ENCODE peak calls at places on chromosomes 12 and 14, in ten cellular contexts. One of them, this sample, is unnamed. For H3K36me3 and H3K27me3, the result is how much of the 10 kb centered on the place peaks cover.

GRCh38 chr14:94632305-94632590 is 20.1 kb downstream of the SERPINA3 start:
- DNase-seq in CD4-positive, CD25-positive, alpha-beta regulatory T cell: no peak
- DNase-seq in suprapubic skin: peak
- DNase-seq in CD4-positive, alpha-beta memory T cell: no peak
- DNase-seq in spleen: no peak
- DNase-seq in endothelial cell of umbilical vein: no peak
- DNase-seq in ovary: no peak
- DNase-seq in IMR-90: no peak
- DNase-seq in Caco-2: no peak
- DNase-seq in heart left ventricle: no peak
- DNase-seq in this sample: no peak

GRCh38 chr14:90795744-90796143 is 20.5 kb downstream of the TTC7B start:
- DNase-seq in Caco-2: no peak
- DNase-seq in IMR-90: peak
- DNase-seq in CD4-positive, alpha-beta memory T cell: no peak
- DNase-seq in suprapubic skin: no peak
- DNase-seq in spleen: no peak
- DNase-seq in ovary: no peak
- DNase-seq in heart left ventricle: no peak
- DNase-seq in CD4-positive, CD25-positive, alpha-beta regulatory T cell: no peak
- DNase-seq in endothelial cell of umbilical vein: peak
- DNase-seq in this sample: peak

GRCh38 chr12:4274960-4275868 is 1.7 kb downstream of the CCND2 start:
- DNase-seq in suprapubic skin: no peak
- DNase-seq in endothelial cell of umbilical vein: no peak
- DNase-seq in Caco-2: no peak
- DNase-seq in IMR-90: peak
- DNase-seq in ovary: no peak
- DNase-seq in CD4-positive, alpha-beta memory T cell: no peak
- DNase-seq in heart left ventricle: no peak
- DNase-seq in CD4-positive, CD25-positive, alpha-beta regulatory T cell: peak
- DNase-seq in spleen: peak
- DNase-seq in this sample: peak

GRCh38 chr12:51028126-51028810 is 2.1 kb upstream of the SLC11A2 start:
- DNase-seq in CD4-positive, alpha-beta memory T cell: no peak
- DNase-seq in CD4-positive, CD25-positive, alpha-beta regulatory T cell: peak
- DNase-seq in ovary: no peak
- DNase-seq in spleen: no peak
- DNase-seq in Caco-2: peak
- DNase-seq in IMR-90: peak
- DNase-seq in endothelial cell of umbilical vein: peak
- DNase-seq in suprapubic skin: no peak
- DNase-seq in heart left ventricle: no peak
- DNase-seq in this sample: peak

GRCh38 chr12:110813298-110813697 is 33.5 kb upstream of the CCDC63 start:
- DNase-seq in spleen: no peak
- DNase-seq in CD4-positive, alpha-beta memory T cell: no peak
- DNase-seq in suprapubic skin: no peak
- DNase-seq in ovary: no peak
- DNase-seq in Caco-2: no peak
- DNase-seq in endothelial cell of umbilical vein: no peak
- DNase-seq in CD4-positive, CD25-positive, alpha-beta regulatory T cell: no peak
- DNase-seq in heart left ventricle: no peak
- DNase-seq in IMR-90: no peak
- DNase-seq in this sample: no peak

GRCh38 chr14:34722723-34723545 is 8.5 kb upstream of the CFL2 start:
- DNase-seq in suprapubic skin: no peak
- DNase-seq in spleen: no peak
- DNase-seq in heart left ventricle: peak
- DNase-seq in CD4-positive, alpha-beta memory T cell: no peak
- DNase-seq in CD4-positive, CD25-positive, alpha-beta regulatory T cell: peak
- DNase-seq in endothelial cell of umbilical vein: peak
- DNase-seq in Caco-2: peak
- DNase-seq in ovary: peak
- DNase-seq in IMR-90: peak
- DNase-seq in this sample: peak

GRCh38 chr12:95820096-95820703 is 29.6 kb upstream of the NTN4 start:
- DNase-seq in endothelial cell of umbilical vein: peak
- DNase-seq in Caco-2: peak
- DNase-seq in suprapubic skin: no peak
- DNase-seq in ovary: no peak
- DNase-seq in IMR-90: peak
- DNase-seq in CD4-positive, CD25-positive, alpha-beta regulatory T cell: no peak
- DNase-seq in CD4-positive, alpha-beta memory T cell: no peak
- DNase-seq in spleen: no peak
- DNase-seq in heart left ventricle: no peak
- DNase-seq in this sample: peak

GRCh38 chr12:3122841-3123678 is 45.9 kb downstream of the TSPAN9 start:
- DNase-seq in CD4-positive, alpha-beta memory T cell: no peak
- DNase-seq in spleen: peak
- DNase-seq in CD4-positive, CD25-positive, alpha-beta regulatory T cell: no peak
- DNase-seq in suprapubic skin: peak
- DNase-seq in endothelial cell of umbilical vein: peak
- DNase-seq in ovary: no peak
- DNase-seq in Caco-2: no peak
- DNase-seq in IMR-90: peak
- DNase-seq in heart left ventricle: peak
- DNase-seq in this sample: peak

GRCh38 chr12:99915251-99916082 is 69.3 kb downstream of the ANKS1B start:
- DNase-seq in CD4-positive, alpha-beta memory T cell: no peak
- DNase-seq in Caco-2: peak
- DNase-seq in heart left ventricle: no peak
- DNase-seq in ovary: no peak
- DNase-seq in spleen: no peak
- DNase-seq in suprapubic skin: no peak
- DNase-seq in CD4-positive, CD25-positive, alpha-beta regulatory T cell: no peak
- DNase-seq in IMR-90: peak
- DNase-seq in endothelial cell of umbilical vein: no peak
- DNase-seq in this sample: peak

GRCh38 chr12:26689281-26689841 is 143.6 kb downstream of the ITPR2 start:
- DNase-seq in ovary: no peak
- DNase-seq in heart left ventricle: no peak
- DNase-seq in CD4-positive, CD25-positive, alpha-beta regulatory T cell: no peak
- DNase-seq in CD4-positive, alpha-beta memory T cell: no peak
- DNase-seq in spleen: no peak
- DNase-seq in Caco-2: no peak
- DNase-seq in IMR-90: no peak
- DNase-seq in endothelial cell of umbilical vein: peak
- DNase-seq in suprapubic skin: no peak
- DNase-seq in this sample: no peak

GRCh38 chr14:104384776-104385071 is 194.8 kb upstream of the C14orf180 start:
- DNase-seq in CD4-positive, CD25-positive, alpha-beta regulatory T cell: no peak
- DNase-seq in IMR-90: no peak
- DNase-seq in Caco-2: no peak
- DNase-seq in ovary: peak
- DNase-seq in spleen: peak
- DNase-seq in suprapubic skin: peak
- DNase-seq in heart left ventricle: no peak
- DNase-seq in CD4-positive, alpha-beta memory T cell: no peak
- DNase-seq in endothelial cell of umbilical vein: no peak
- DNase-seq in this sample: no peak

DNA sequence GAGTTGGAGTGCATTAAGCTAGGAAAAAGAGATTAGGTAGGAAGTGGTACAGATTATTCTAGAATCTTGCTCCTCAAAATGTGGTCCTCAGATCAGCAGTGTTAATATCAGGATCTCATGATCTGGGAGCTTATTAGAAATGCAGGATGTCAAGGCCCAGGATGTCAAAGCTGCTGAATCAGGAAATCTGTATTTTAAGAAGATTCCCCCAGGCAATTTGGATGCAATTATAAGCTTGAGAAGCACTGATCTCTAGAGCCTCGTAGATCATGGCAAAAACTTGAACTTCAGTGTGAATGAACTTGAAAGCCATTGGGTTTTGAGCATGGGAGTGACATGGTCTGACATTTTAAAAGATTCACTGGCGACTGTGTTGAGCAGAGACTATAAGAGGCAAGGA is 6.6 kb downstream of the NCAPD2 start:
- DNase-seq in suprapubic skin: no peak
- DNase-seq in IMR-90: no peak
- DNase-seq in endothelial cell of umbilical vein: no peak
- DNase-seq in heart left ventricle: no peak
- DNase-seq in spleen: no peak
- DNase-seq in CD4-positive, alpha-beta memory T cell: no peak
- DNase-seq in CD4-positive, CD25-positive, alpha-beta regulatory T cell: no peak
- DNase-seq in Caco-2: no peak
- DNase-seq in ovary: no peak
- DNase-seq in this sample: no peak
- H3K36me3 ChIP-seq in suprapubic skin: under half
- H3K36me3 ChIP-seq in IMR-90: under half
- H3K36me3 ChIP-seq in endothelial cell of umbilical vein: under half
- H3K36me3 ChIP-seq in heart left ventricle: under half
- H3K36me3 ChIP-seq in spleen: half or more
- H3K36me3 ChIP-seq in CD4-positive, alpha-beta memory T cell: under half
- H3K36me3 ChIP-seq in CD4-positive, CD25-positive, alpha-beta regulatory T cell: under half
- H3K36me3 ChIP-seq in Caco-2: under half
- H3K36me3 ChIP-seq in ovary: under half
- H3K36me3 ChIP-seq in this sample: under half

GRCh38 chr12:53334822-53335221 is 1.3 kb downstream of the SP7 start:
- DNase-seq in endothelial cell of umbilical vein: no peak
- DNase-seq in CD4-positive, CD25-positive, alpha-beta regulatory T cell: no peak
- DNase-seq in heart left ventricle: no peak
- DNase-seq in IMR-90: no peak
- DNase-seq in spleen: no peak
- DNase-seq in Caco-2: no peak
- DNase-seq in suprapubic skin: no peak
- DNase-seq in ovary: no peak
- DNase-seq in CD4-positive, alpha-beta memory T cell: no peak
- DNase-seq in this sample: no peak

GRCh38 chr12:53328043-53328435 is 6.6 kb upstream of the AAAS start:
- DNase-seq in endothelial cell of umbilical vein: no peak
- DNase-seq in CD4-positive, CD25-positive, alpha-beta regulatory T cell: no peak
- DNase-seq in heart left ventricle: no peak
- DNase-seq in ovary: no peak
- DNase-seq in CD4-positive, alpha-beta memory T cell: no peak
- DNase-seq in spleen: no peak
- DNase-seq in IMR-90: no peak
- DNase-seq in suprapubic skin: no peak
- DNase-seq in Caco-2: no peak
- DNase-seq in this sample: no peak

GRCh38 chr12:53337998-53338397 is 1.8 kb upstream of the SP7 start:
- DNase-seq in Caco-2: no peak
- DNase-seq in suprapubic skin: no peak
- DNase-seq in endothelial cell of umbilical vein: no peak
- DNase-seq in CD4-positive, CD25-positive, alpha-beta regulatory T cell: no peak
- DNase-seq in heart left ventricle: no peak
- DNase-seq in ovary: no peak
- DNase-seq in spleen: no peak
- DNase-seq in IMR-90: no peak
- DNase-seq in CD4-positive, alpha-beta memory T cell: no peak
- DNase-seq in this sample: no peak

GRCh38 chr12:53336137-53336785 is at the start of gene SP7:
- DNase-seq in spleen: no peak
- DNase-seq in Caco-2: no peak
- DNase-seq in CD4-positive, CD25-positive, alpha-beta regulatory T cell: no peak
- DNase-seq in ovary: no peak
- DNase-seq in endothelial cell of umbilical vein: no peak
- DNase-seq in suprapubic skin: no peak
- DNase-seq in CD4-positive, alpha-beta memory T cell: no peak
- DNase-seq in IMR-90: no peak
- DNase-seq in heart left ventricle: no peak
- DNase-seq in this sample: no peak

GRCh38 chr12:53333289-53333688 is 2.9 kb downstream of the SP7 start:
- DNase-seq in CD4-positive, CD25-positive, alpha-beta regulatory T cell: no peak
- DNase-seq in ovary: no peak
- DNase-seq in suprapubic skin: no peak
- DNase-seq in endothelial cell of umbilical vein: no peak
- DNase-seq in Caco-2: no peak
- DNase-seq in CD4-positive, alpha-beta memory T cell: no peak
- DNase-seq in IMR-90: no peak
- DNase-seq in spleen: no peak
- DNase-seq in heart left ventricle: no peak
- DNase-seq in this sample: no peak
- H3K27me3 ChIP-seq in CD4-positive, CD25-positive, alpha-beta regulatory T cell: under half
- H3K27me3 ChIP-seq in ovary: under half
- H3K27me3 ChIP-seq in suprapubic skin: under half
- H3K27me3 ChIP-seq in endothelial cell of umbilical vein: under half
- H3K27me3 ChIP-seq in Caco-2: under half
- H3K27me3 ChIP-seq in CD4-positive, alpha-beta memory T cell: under half
- H3K27me3 ChIP-seq in IMR-90: half or more
- H3K27me3 ChIP-seq in spleen: under half
- H3K27me3 ChIP-seq in heart left ventricle: under half
- H3K27me3 ChIP-seq in this sample: under half

GRCh38 chr12:122355702-122356101 is 66.8 kb downstream of the CLIP1 start:
- DNase-seq in CD4-positive, CD25-positive, alpha-beta regulatory T cell: no peak
- DNase-seq in suprapubic skin: no peak
- DNase-seq in IMR-90: no peak
- DNase-seq in ovary: no peak
- DNase-seq in endothelial cell of umbilical vein: no peak
- DNase-seq in heart left ventricle: no peak
- DNase-seq in Caco-2: no peak
- DNase-seq in CD4-positive, alpha-beta memory T cell: no peak
- DNase-seq in spleen: no peak
- DNase-seq in this sample: no peak
- H3K36me3 ChIP-seq in CD4-positive, CD25-positive, alpha-beta regulatory T cell: half or more
- H3K36me3 ChIP-seq in suprapubic skin: half or more
- H3K36me3 ChIP-seq in IMR-90: under half
- H3K36me3 ChIP-seq in ovary: under half
- H3K36me3 ChIP-seq in endothelial cell of umbilical vein: under half
- H3K36me3 ChIP-seq in heart left ventricle: under half
- H3K36me3 ChIP-seq in Caco-2: under half
- H3K36me3 ChIP-seq in CD4-positive, alpha-beta memory T cell: under half
- H3K36me3 ChIP-seq in spleen: half or more
- H3K36me3 ChIP-seq in this sample: under half

GRCh38 chr14:36667679-36668078 is 6.0 kb downstream of the PAX9 start:
- DNase-seq in endothelial cell of umbilical vein: no peak
- DNase-seq in ovary: no peak
- DNase-seq in CD4-positive, CD25-positive, alpha-beta regulatory T cell: no peak
- DNase-seq in spleen: no peak
- DNase-seq in IMR-90: no peak
- DNase-seq in heart left ventricle: no peak
- DNase-seq in CD4-positive, alpha-beta memory T cell: no peak
- DNase-seq in suprapubic skin: no peak
- DNase-seq in Caco-2: no peak
- DNase-seq in this sample: no peak

GRCh38 chr14:36676236-36676635 is 14.6 kb downstream of the PAX9 start:
- DNase-seq in IMR-90: no peak
- DNase-seq in Caco-2: no peak
- DNase-seq in spleen: no peak
- DNase-seq in suprapubic skin: no peak
- DNase-seq in heart left ventricle: no peak
- DNase-seq in endothelial cell of umbilical vein: no peak
- DNase-seq in CD4-positive, CD25-positive, alpha-beta regulatory T cell: no peak
- DNase-seq in CD4-positive, alpha-beta memory T cell: no peak
- DNase-seq in ovary: no peak
- DNase-seq in this sample: no peak

GRCh38 chr14:36671149-36671548 is 9.5 kb downstream of the PAX9 start:
- DNase-seq in ovary: no peak
- DNase-seq in IMR-90: no peak
- DNase-seq in Caco-2: no peak
- DNase-seq in CD4-positive, CD25-positive, alpha-beta regulatory T cell: no peak
- DNase-seq in CD4-positive, alpha-beta memory T cell: no peak
- DNase-seq in endothelial cell of umbilical vein: no peak
- DNase-seq in heart left ventricle: no peak
- DNase-seq in spleen: no peak
- DNase-seq in suprapubic skin: no peak
- DNase-seq in this sample: no peak

GRCh38 chr14:36675581-36675980 is 13.9 kb downstream of the PAX9 start:
- DNase-seq in Caco-2: no peak
- DNase-seq in IMR-90: no peak
- DNase-seq in CD4-positive, alpha-beta memory T cell: no peak
- DNase-seq in suprapubic skin: no peak
- DNase-seq in CD4-positive, CD25-positive, alpha-beta regulatory T cell: no peak
- DNase-seq in endothelial cell of umbilical vein: no peak
- DNase-seq in spleen: no peak
- DNase-seq in heart left ventricle: no peak
- DNase-seq in ovary: no peak
- DNase-seq in this sample: no peak

GRCh38 chr14:36672095-36672494 is 10.4 kb downstream of the PAX9 start:
- DNase-seq in CD4-positive, CD25-positive, alpha-beta regulatory T cell: no peak
- DNase-seq in spleen: no peak
- DNase-seq in suprapubic skin: no peak
- DNase-seq in heart left ventricle: no peak
- DNase-seq in Caco-2: no peak
- DNase-seq in endothelial cell of umbilical vein: no peak
- DNase-seq in IMR-90: no peak
- DNase-seq in ovary: no peak
- DNase-seq in CD4-positive, alpha-beta memory T cell: no peak
- DNase-seq in this sample: no peak
- H3K27me3 ChIP-seq in CD4-positive, CD25-positive, alpha-beta regulatory T cell: under half
- H3K27me3 ChIP-seq in spleen: under half
- H3K27me3 ChIP-seq in suprapubic skin: under half
- H3K27me3 ChIP-seq in heart left ventricle: half or more
- H3K27me3 ChIP-seq in Caco-2: under half
- H3K27me3 ChIP-seq in endothelial cell of umbilical vein: half or more
- H3K27me3 ChIP-seq in IMR-90: under half
- H3K27me3 ChIP-seq in ovary: under half
- H3K27me3 ChIP-seq in CD4-positive, alpha-beta memory T cell: under half
- H3K27me3 ChIP-seq in this sample: under half

This sample was measured in bronchial epithelial cell.